ENCODE peak calls at places on chromosome X, in five cellular contexts. T, H, M, I and O are unnamed samples.

GRCh38 chrX:13669246-13669689 is 16.3 kb downstream of the TCEANC start:
- DNase-seq in H (no peak), I (peak), T (no peak), M (peak), O (no peak)

GRCh38 chrX:74349387-74349786 is 45.4 kb downstream of the ZCCHC13 start:
- DNase-seq in M (peak), H (no peak), I (no peak), T (no peak), O (no peak)

GRCh38 chrX:14915596-14915995 is 42.4 kb downstream of the MOSPD2 start:
- DNase-seq in M (no peak), T (no peak), I (no peak), H (no peak), O (no peak)

GRCh38 chrX:142804085-142804484 is 221.6 kb upstream of the SPANXN4 start:
- DNase-seq in M (no peak), I (no peak), H (peak), T (peak), O (no peak)

GRCh38 chrX:48493890-48494364 is 14.9 kb upstream of the PORCN start:
- DNase-seq in T (peak), H (peak), I (no peak), M (no peak), O (peak)

GRCh38 chrX:136182394-136182793 is 35.1 kb downstream of the FHL1 start:
- DNase-seq in T (no peak), I (no peak), H (no peak), M (no peak), O (no peak)

GRCh38 chrX:47158131-47158530 is 13.1 kb downstream of the RBM10 start:
- DNase-seq in M (no peak), H (no peak), I (no peak), T (no peak), O (no peak)

GRCh38 chrX:123432362-123433150 is 248.5 kb downstream of the GRIA3 start:
- DNase-seq in H (no peak), T (no peak), M (no peak), I (peak), O (no peak)

GRCh38 chrX:119654112-119654531 is 38.8 kb downstream of the SEPTIN6 start:
- DNase-seq in T (no peak), I (peak), M (no peak), H (peak), O (no peak)

DNA sequence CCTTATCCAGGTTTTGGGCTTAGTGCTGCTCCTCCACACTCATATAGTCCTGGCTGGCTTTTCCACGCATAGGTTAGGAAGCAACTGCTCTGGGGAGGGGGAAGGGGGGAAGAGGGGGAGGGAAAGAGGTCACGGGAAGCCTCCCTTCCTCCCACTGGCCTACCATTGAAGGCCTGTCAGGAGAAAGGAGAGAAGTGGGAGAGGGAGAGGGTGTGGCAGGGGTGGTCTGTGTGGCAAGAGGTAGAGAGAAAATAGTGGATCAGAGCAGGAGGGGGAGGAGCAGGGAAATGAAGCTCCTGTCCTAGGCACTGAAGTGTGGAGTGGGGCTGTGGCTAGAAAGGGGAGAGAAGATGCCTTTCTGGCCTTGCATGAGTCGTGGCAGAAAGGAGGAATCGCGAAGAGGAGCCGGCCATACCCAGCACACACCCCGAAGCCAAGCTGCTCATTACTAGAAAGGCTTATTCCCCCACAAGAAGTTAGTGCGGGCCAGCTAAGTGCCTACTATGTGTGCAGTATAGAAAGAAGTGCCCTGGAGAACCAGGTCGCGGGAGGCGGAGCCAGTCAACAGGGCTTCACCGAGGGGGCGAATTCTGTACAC is 1.1 kb upstream of the TMEM164 start:
- DNase-seq in H (no peak), I (no peak), M (no peak), T (no peak), O (no peak)
- H3K27ac ChIP-seq in H (no peak), I (peak), M (no peak), T (peak), O (peak)

DNA sequence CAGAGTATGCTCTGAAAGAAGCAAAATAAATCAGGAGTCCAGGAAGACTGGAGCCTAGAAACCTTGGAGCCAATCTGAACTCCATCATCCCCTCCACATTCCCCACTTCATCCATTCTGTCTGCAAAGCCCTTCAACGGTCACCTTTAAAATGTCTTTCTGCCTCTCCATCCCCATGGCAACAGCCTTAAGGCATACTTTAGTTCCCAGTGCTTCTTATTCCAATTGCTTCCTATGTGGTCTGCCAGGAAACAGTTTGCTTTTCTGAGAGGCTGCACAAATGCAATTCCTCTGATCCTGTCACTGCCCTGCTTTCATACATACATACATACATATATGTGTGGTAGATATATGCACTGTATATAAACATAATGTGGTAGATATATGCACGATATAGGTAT is 802 bp upstream of the MAGEH1 start:
- DNase-seq in M (no peak), T (no peak), H (no peak), I (no peak), O (no peak)
- H3K27ac ChIP-seq in M (no peak), T (no peak), H (no peak), I (peak), O (peak)

GRCh38 chrX:135112096-135112729 is 8.1 kb downstream of the ETDB start:
- DNase-seq in T (peak), M (no peak), H (peak), I (no peak), O (no peak)

GRCh38 chrX:135114392-135114791 is 5.9 kb downstream of the ETDB start:
- DNase-seq in H (no peak), M (peak), T (no peak), I (no peak), O (no peak)

DNA sequence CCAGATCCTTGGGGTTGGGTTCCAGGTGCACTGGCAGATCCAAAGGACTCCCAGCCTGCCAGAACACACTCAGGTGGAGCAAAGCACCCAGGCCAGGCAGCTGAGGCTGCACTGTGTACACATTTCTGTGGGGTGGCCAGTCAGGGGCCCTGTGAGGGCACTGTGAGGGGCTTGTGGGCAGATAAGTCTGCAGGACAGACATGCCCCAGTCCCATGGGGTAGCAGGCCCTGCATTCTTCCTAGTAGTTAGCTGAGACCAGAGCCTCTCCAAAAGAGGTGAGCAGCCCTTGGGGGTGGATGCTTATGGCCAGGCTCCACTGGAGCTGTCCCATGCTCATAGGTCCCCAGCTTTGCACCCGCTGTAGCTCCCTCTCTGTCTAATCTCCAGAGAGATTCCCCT is 7.6 kb downstream of the ETDB start:
- DNase-seq in T (no peak), H (no peak), M (no peak), I (no peak), O (no peak)
- H3K27ac ChIP-seq in T (no peak), H (no peak), M (no peak), I (no peak), O (no peak)

DNA sequence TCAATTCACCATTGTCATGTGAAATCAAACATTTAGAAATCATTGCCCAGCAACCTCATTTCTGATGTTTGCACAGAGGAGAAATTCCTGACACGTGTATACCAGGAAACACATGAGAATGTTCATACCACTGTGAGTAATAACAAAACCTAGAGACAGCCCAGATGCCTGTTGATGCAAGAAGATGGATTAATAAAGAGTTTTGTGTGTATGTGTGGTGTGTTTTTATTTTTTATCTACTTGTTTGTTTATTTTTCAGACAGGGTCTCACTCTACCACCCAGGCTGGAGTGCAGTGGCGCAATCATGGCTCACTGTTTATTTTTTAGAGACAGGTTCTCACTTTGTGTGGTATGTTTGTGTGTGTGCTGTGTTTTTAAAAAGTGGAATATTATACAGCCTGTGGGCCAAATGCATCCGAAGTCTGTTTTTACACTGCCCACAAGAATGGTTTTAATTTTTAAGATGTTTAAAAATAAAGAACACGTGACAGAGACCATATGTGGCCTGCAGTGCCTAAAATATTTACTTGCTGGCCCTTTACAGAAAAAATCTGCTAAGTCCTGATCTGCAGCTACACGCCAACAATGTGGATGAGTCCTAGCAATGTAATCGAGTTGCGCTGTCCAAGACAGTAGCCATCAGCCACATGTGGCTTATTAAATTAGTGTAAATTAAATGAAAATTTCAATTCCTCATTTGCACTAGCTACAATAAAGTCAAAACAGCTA is 39.2 kb downstream of the TXLNG start:
- DNase-seq in T (no peak), H (no peak), M (peak), I (no peak), O (no peak)
- H3K27ac ChIP-seq in T (no peak), H (no peak), M (no peak), I (no peak), O (no peak)

DNA sequence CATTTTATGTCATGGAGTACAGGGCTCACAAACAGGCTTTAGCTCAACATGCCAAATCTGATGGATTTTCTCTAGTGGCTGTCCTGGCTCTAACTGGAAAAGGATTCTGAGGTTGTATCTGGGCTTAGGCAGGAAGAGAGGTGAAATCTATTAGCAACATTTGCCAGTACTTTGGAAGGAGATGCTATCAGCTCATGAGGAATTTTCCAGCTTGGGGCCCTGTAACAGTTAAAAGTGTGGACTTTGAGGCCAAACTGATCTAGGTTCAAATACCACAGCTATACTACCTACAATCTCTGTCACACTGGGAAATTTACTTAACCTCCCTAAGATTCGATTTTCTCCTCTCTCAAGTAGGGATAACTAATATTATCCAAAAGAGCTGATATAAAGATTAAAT is 119.0 kb upstream of the HCCS start:
- DNase-seq in T (no peak), I (no peak), M (no peak), H (no peak), O (no peak)
- H3K27ac ChIP-seq in T (no peak), I (no peak), M (no peak), H (no peak), O (no peak)

GRCh38 chrX:34487364-34487763 is 169.7 kb downstream of the TMEM47 start:
- DNase-seq in T (no peak), M (no peak), H (no peak), I (no peak), O (no peak)
- H3K27ac ChIP-seq in T (no peak), M (no peak), H (no peak), I (no peak), O (no peak)

GRCh38 chrX:331145-331771 is 12.7 kb upstream of the GTPBP6 start:
- DNase-seq in I (no peak), M (no peak), H (peak), T (no peak), O (no peak)
- H3K27ac ChIP-seq in I (no peak), M (no peak), H (no peak), T (no peak), O (no peak)

GRCh38 chrX:42276982-42277690 is 353.8 kb upstream of the CASK start:
- DNase-seq in H (no peak), M (no peak), I (no peak), T (no peak), O (no peak)
- H3K27ac ChIP-seq in H (no peak), M (no peak), I (no peak), T (no peak), O (no peak)

GRCh38 chrX:133674726-133675470 is 259.6 kb upstream of the GPC4 start:
- DNase-seq in M (peak), H (no peak), T (no peak), I (no peak), O (no peak)
- H3K27ac ChIP-seq in M (peak), H (no peak), T (no peak), I (no peak), O (no peak)